ENCODE peak calls at places on chromosomes 1 and 21, in four cellular contexts. One of them, this sample, is unnamed.

GRCh38 chr1:213996320-213997022 is 8.7 kb downstream of the PROX1 start:
- DNase-seq in MM.1S: no peak
- DNase-seq in GM23338: no peak
- DNase-seq in PC-3: peak; percentile 43
- DNase-seq in this sample: no peak

GRCh38 chr1:58927026-58927721 is 143.3 kb upstream of the JUN start:
- DNase-seq in MM.1S: peak; percentile 13
- DNase-seq in GM23338: no peak
- DNase-seq in PC-3: no peak
- DNase-seq in this sample: no peak

GRCh38 chr1:17577907-17578297 is 38.4 kb downstream of the ARHGEF10L start:
- DNase-seq in GM23338: no peak
- DNase-seq in PC-3: no peak
- DNase-seq in MM.1S: no peak
- DNase-seq in this sample: no peak

GRCh38 chr1:117561071-117561470 is 44.8 kb upstream of the TENT5C start:
- DNase-seq in MM.1S: no peak
- DNase-seq in PC-3: no peak
- DNase-seq in GM23338: no peak
- DNase-seq in this sample: no peak

GRCh38 chr1:163872067-163872466 is 550.3 kb downstream of the NUF2 start:
- DNase-seq in PC-3: no peak
- DNase-seq in GM23338: no peak
- DNase-seq in MM.1S: no peak
- DNase-seq in this sample: no peak

GRCh38 chr1:59703226-59703917 is 111.4 kb upstream of the HOOK1 start:
- DNase-seq in PC-3: no peak
- DNase-seq in MM.1S: no peak
- DNase-seq in GM23338: no peak
- DNase-seq in this sample: no peak

GRCh38 chr1:30257742-30258380 is 465.5 kb downstream of the MATN1 start:
- DNase-seq in PC-3: no peak
- DNase-seq in MM.1S: no peak
- DNase-seq in GM23338: no peak
- DNase-seq in this sample: no peak

GRCh38 chr1:22414244-22414751 is 37.4 kb upstream of the ZBTB40 start:
- DNase-seq in MM.1S: no peak
- DNase-seq in GM23338: no peak
- DNase-seq in PC-3: peak; percentile 87
- DNase-seq in this sample: no peak

GRCh38 chr1:17542696-17543095 is 3.2 kb downstream of the ARHGEF10L start:
- DNase-seq in PC-3: no peak
- DNase-seq in MM.1S: no peak
- DNase-seq in GM23338: no peak
- DNase-seq in this sample: no peak

GRCh38 chr1:234662148-234662547 is 52.2 kb upstream of the IRF2BP2 start:
- DNase-seq in MM.1S: no peak
- DNase-seq in PC-3: no peak
- DNase-seq in GM23338: no peak
- DNase-seq in this sample: no peak

GRCh38 chr1:110348771-110349170 is 9.6 kb downstream of the RBM15 start:
- DNase-seq in PC-3: peak; percentile 14
- DNase-seq in MM.1S: no peak
- DNase-seq in GM23338: no peak
- DNase-seq in this sample: no peak

GRCh38 chr21:27448960-27449359 is 482.1 kb upstream of the ADAMTS5 start:
- DNase-seq in GM23338: no peak
- DNase-seq in MM.1S: no peak
- DNase-seq in PC-3: no peak
- DNase-seq in this sample: peak; percentile 64

GRCh38 chr1:162372159-162373071 is 4.2 kb downstream of the SPATA46 start:
- DNase-seq in GM23338: no peak
- DNase-seq in PC-3: peak; percentile 31
- DNase-seq in MM.1S: no peak
- DNase-seq in this sample: no peak

GRCh38 chr1:176090766-176091165 is 116.3 kb downstream of the COP1 start:
- DNase-seq in GM23338: no peak
- DNase-seq in PC-3: no peak
- DNase-seq in MM.1S: no peak
- DNase-seq in this sample: no peak

GRCh38 chr1:176098560-176098959 is 108.5 kb downstream of the COP1 start:
- DNase-seq in PC-3: no peak
- DNase-seq in MM.1S: no peak
- DNase-seq in GM23338: no peak
- DNase-seq in this sample: no peak

DNA sequence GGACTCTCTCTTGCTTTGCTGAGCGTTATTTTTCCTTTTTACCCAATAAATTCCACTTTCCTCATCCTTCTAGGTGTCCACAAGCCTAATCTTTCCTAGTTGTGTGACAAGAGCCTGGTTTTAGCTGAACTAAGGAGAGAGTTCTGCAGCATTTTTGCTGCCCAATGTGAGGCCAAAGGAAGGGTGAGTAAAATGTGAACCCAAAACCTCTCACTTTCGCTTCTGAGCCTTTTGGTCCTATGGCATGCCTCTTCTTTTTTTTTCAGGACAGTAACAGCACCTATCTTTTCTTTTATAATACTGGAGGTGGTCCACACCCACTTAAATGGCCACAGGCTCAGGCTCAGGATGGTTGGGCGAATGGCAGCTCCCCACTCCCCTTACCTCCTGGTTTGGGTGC is 111.1 kb downstream of the COP1 start:
- DNase-seq in MM.1S: no peak
- DNase-seq in PC-3: no peak
- DNase-seq in GM23338: no peak
- DNase-seq in this sample: no peak
- TF ChIP-seq EZH2phosphoT487 in MM.1S: no peak
- TF ChIP-seq EZH2phosphoT487 in PC-3: no peak
- TF ChIP-seq EZH2phosphoT487 in GM23338: no peak
- TF ChIP-seq EZH2phosphoT487 in this sample: no peak

DNA sequence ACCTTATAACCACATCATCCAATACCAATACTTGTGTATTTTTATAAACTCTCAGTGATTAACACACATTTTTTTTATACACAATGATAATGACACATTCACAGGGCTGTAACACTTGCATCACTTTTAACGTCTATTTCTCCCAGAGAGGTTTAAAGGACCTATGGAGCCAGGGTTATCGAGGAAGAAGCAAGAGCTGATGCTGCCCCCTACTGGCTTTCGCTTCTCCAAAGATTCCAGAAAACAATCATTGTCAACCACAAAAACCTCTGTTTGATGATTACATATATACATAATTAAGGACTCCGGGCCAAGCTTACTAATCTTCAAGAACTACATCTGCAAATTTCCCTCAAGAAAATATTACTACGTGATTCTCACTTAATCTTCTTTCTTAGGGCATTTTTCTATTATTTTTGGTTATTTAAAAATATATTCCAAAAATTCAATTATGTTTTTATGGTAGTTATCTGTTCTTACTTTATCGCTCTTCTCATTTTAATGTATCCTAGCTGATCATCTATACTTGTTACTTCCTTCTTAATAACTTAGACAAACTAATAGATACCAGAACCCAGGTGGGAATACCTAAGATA is 214.5 kb downstream of the VAV3 start:
- DNase-seq in PC-3: peak; percentile 85
- DNase-seq in GM23338: peak; percentile 88
- DNase-seq in MM.1S: peak; percentile 57
- DNase-seq in this sample: peak; percentile 82
- H2AFZ ChIP-seq in PC-3: no peak overlapping the region
- H2AFZ ChIP-seq in GM23338: no peak overlapping the region
- H2AFZ ChIP-seq in MM.1S: no peak overlapping the region
- H2AFZ ChIP-seq in this sample: no peak overlapping the region

GRCh38 chr1:87249803-87250202 is 78.9 kb upstream of the LMO4 start:
- DNase-seq in GM23338: no peak
- DNase-seq in MM.1S: no peak
- DNase-seq in PC-3: peak; percentile 89
- DNase-seq in this sample: no peak

GRCh38 chr1:87250336-87250735 is 78.3 kb upstream of the LMO4 start:
- DNase-seq in GM23338: no peak
- DNase-seq in PC-3: no peak
- DNase-seq in MM.1S: no peak
- DNase-seq in this sample: no peak

GRCh38 chr1:87243573-87243972 is 85.1 kb upstream of the LMO4 start:
- DNase-seq in PC-3: peak; percentile 19
- DNase-seq in MM.1S: no peak
- DNase-seq in GM23338: no peak
- DNase-seq in this sample: no peak

GRCh38 chr1:87242445-87243185 is 86.1 kb upstream of the LMO4 start:
- DNase-seq in PC-3: peak; percentile 23
- DNase-seq in MM.1S: no peak
- DNase-seq in GM23338: no peak
- DNase-seq in this sample: no peak

GRCh38 chr1:87246436-87246835 is 82.2 kb upstream of the LMO4 start:
- DNase-seq in MM.1S: no peak
- DNase-seq in GM23338: no peak
- DNase-seq in PC-3: no peak
- DNase-seq in this sample: no peak
- TF ChIP-seq EZH2phosphoT487 in MM.1S: no peak
- TF ChIP-seq EZH2phosphoT487 in GM23338: no peak
- TF ChIP-seq EZH2phosphoT487 in PC-3: no peak
- TF ChIP-seq EZH2phosphoT487 in this sample: no peak

GRCh38 chr1:192793983-192794767 is 14.7 kb upstream of the RGS2 start:
- DNase-seq in MM.1S: no peak
- DNase-seq in PC-3: no peak
- DNase-seq in GM23338: peak; percentile 29
- DNase-seq in this sample: no peak
- H2AFZ ChIP-seq in MM.1S: no peak overlapping the region
- H2AFZ ChIP-seq in PC-3: no peak overlapping the region
- H2AFZ ChIP-seq in GM23338: peak overlapping the region; percentile 57
- H2AFZ ChIP-seq in this sample: no peak overlapping the region

GRCh38 chr1:31811605-31812004 is 4.2 kb downstream of the SPOCD1 start:
- DNase-seq in MM.1S: no peak
- DNase-seq in GM23338: peak; percentile 91
- DNase-seq in PC-3: no peak
- DNase-seq in this sample: peak; percentile 92
- TF ChIP-seq EZH2phosphoT487 in MM.1S: no peak
- TF ChIP-seq EZH2phosphoT487 in GM23338: no peak
- TF ChIP-seq EZH2phosphoT487 in PC-3: no peak
- TF ChIP-seq EZH2phosphoT487 in this sample: no peak

DNA sequence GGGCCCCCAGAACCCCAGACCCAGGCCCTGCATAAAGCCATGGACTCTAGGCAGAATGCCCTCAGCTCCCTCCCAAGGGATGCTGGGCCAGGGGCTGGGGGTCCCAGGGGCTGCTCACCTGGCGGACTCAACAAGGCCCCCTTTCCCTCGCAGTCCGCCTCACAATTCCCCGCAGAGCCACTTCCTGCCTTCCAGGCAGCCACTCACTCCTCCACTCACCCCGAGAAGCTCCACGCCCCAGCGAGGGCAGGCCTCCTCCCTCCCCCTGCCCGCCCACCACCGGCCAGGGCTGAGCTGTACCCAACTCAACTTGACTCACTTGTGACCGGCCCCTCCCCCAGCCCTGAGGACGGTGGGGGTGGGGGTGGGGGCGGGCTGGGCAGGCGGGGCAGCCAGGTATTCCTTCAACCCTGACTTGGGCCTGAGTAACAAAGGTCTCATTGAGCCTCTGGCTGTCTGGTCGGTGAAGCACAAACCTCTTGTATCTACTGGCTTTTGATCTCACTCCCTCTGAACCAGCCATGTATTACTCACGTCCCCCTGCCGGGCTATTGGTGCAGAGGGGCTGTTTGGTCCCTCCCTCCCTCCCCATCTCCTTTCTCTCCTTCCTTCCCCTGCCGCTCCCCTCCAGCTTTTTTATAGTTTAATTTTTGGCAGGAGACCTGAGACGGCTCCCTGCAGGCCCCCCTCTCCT is 5.9 kb downstream of the BLACAT1 start:
- DNase-seq in MM.1S: no peak
- DNase-seq in GM23338: peak; percentile 82
- DNase-seq in PC-3: peak; percentile 97
- DNase-seq in this sample: peak; percentile 75
- H2AFZ ChIP-seq in MM.1S: no peak overlapping the region
- H2AFZ ChIP-seq in GM23338: no peak overlapping the region
- H2AFZ ChIP-seq in PC-3: peak overlapping the region; percentile 76
- H2AFZ ChIP-seq in this sample: no peak overlapping the region

GRCh38 chr21:42559326-42559725 is 45.7 kb downstream of the SLC37A1 start:
- DNase-seq in GM23338: no peak
- DNase-seq in MM.1S: no peak
- DNase-seq in PC-3: no peak
- DNase-seq in this sample: no peak
- TF ChIP-seq EZH2phosphoT487 in GM23338: no peak
- TF ChIP-seq EZH2phosphoT487 in MM.1S: no peak
- TF ChIP-seq EZH2phosphoT487 in PC-3: no peak
- TF ChIP-seq EZH2phosphoT487 in this sample: no peak

GRCh38 chr1:25148673-25149300 is 83.5 kb downstream of the SYF2 start:
- DNase-seq in GM23338: peak; percentile 74
- DNase-seq in MM.1S: peak; percentile 31
- DNase-seq in PC-3: peak; percentile 27
- DNase-seq in this sample: peak; percentile 28
- H2AFZ ChIP-seq in GM23338: peak overlapping the region; percentile 45
- H2AFZ ChIP-seq in MM.1S: peak overlapping the region; percentile 15
- H2AFZ ChIP-seq in PC-3: no peak overlapping the region
- H2AFZ ChIP-seq in this sample: peak overlapping the region; percentile 38

GRCh38 chr21:18251065-18251464 is 6.4 kb downstream of the CHODL start:
- DNase-seq in MM.1S: no peak
- DNase-seq in GM23338: no peak
- DNase-seq in PC-3: no peak
- DNase-seq in this sample: no peak
- TF ChIP-seq EZH2phosphoT487 in MM.1S: no peak
- TF ChIP-seq EZH2phosphoT487 in GM23338: no peak
- TF ChIP-seq EZH2phosphoT487 in PC-3: no peak
- TF ChIP-seq EZH2phosphoT487 in this sample: no peak

This sample was measured in neural progenitor cell.